ENCODE peak calls at places on chromosomes 13 and 19, in ten cellular contexts. K is heart right ventricle, Z is heart left ventricle, C is stomach, D is cardiac muscle cell, U is GM23338, B is lung, H is upper lobe of right lung, S is body of pancreas, X is OCI-LY7. R is an unnamed sample. For H3K4me1, the result is how much of the 10 kb centered on the place peaks cover.

GRCh38 chr13:113639661-113640262 is 18.2 kb downstream of the ATP4B start:
- DNase-seq in D (no peak), H (peak), B (no peak), X (no peak), C (peak), U (no peak), Z (peak), K (peak), S (peak), R (no peak)

GRCh38 chr13:64074989-64075474 is 2659.4 kb upstream of the PCDH20 start:
- DNase-seq in B (no peak), D (no peak), X (no peak), C (peak), H (no peak), K (no peak), S (no peak), U (no peak), Z (no peak), R (no peak)

GRCh38 chr13:73938375-73939070 is 195.7 kb downstream of the KLF12 start:
- DNase-seq in H (no peak), X (no peak), B (no peak), U (no peak), K (no peak), C (no peak), D (no peak), Z (no peak), S (no peak), R (no peak)

GRCh38 chr13:22178878-22179277 is 508.0 kb downstream of the FGF9 start:
- DNase-seq in S (no peak), U (no peak), H (no peak), D (no peak), Z (no peak), C (no peak), X (no peak), B (no peak), K (no peak), R (no peak)

GRCh38 chr19:15285896-15286591 is 46.3 kb downstream of the BRD4 start:
- DNase-seq in K (no peak), D (no peak), B (no peak), H (no peak), Z (no peak), S (no peak), U (peak), C (no peak), X (peak), R (no peak)

GRCh38 chr13:27952931-27953670 is 16.0 kb downstream of the CDX2 start:
- DNase-seq in Z (no peak), H (no peak), X (no peak), C (peak), B (no peak), S (peak), D (no peak), U (no peak), K (no peak), R (peak)

GRCh38 chr19:23002690-23003422 is at the start of gene ZNF728:
- DNase-seq in C (no peak), H (peak), Z (peak), D (no peak), B (peak), K (peak), U (no peak), S (peak), X (no peak), R (peak)

GRCh38 chr13:34156841-34157365 is 339.0 kb downstream of the RFC3 start:
- DNase-seq in U (no peak), X (no peak), B (peak), H (peak), K (peak), Z (peak), C (peak), S (peak), D (no peak), R (peak)

GRCh38 chr13:38415233-38415632 is 65.6 kb downstream of the UFM1 start:
- DNase-seq in U (no peak), H (no peak), B (no peak), D (peak), X (peak), Z (peak), S (no peak), K (peak), C (no peak), R (no peak)

GRCh38 chr19:35643255-35644205 is 2.0 kb downstream of the ETV2 start:
- DNase-seq in S (peak), D (peak), X (peak), H (peak), U (peak), Z (peak), C (peak), B (peak), K (peak), R (peak)

GRCh38 chr19:1131718-1132552 is 28.1 kb downstream of the GPX4 start:
- DNase-seq in D (peak), C (peak), K (peak), S (peak), Z (peak), X (peak), B (peak), U (peak), H (peak), R (peak)

GRCh38 chr13:47843005-47843404 is 158.1 kb downstream of the SUCLA2 start:
- DNase-seq in H (no peak), D (no peak), Z (no peak), X (no peak), U (no peak), B (no peak), C (no peak), S (no peak), K (no peak), R (no peak)

GRCh38 chr19:43743059-43743458 is 11.7 kb downstream of the SMG9 start:
- DNase-seq in K (no peak), X (no peak), C (no peak), H (no peak), Z (no peak), U (no peak), D (no peak), B (no peak), S (no peak), R (no peak)

GRCh38 chr19:2426661-2427322 is 594 bp downstream of the TIMM13 start:
- DNase-seq in B (no peak), X (peak), S (peak), U (peak), C (peak), Z (no peak), K (no peak), H (peak), D (peak), R (peak)

GRCh38 chr19:54435551-54436016 is 13.4 kb upstream of the LENG8 start:
- DNase-seq in S (no peak), U (peak), D (no peak), Z (no peak), H (no peak), K (no peak), X (no peak), C (no peak), B (no peak), R (no peak)

GRCh38 chr19:45780146-45780447 is 2.2 kb downstream of the DMPK start:
- DNase-seq in X (no peak), B (no peak), C (no peak), D (no peak), Z (no peak), S (peak), H (no peak), K (no peak), U (no peak), R (no peak)

GRCh38 chr13:61286148-61286745 is 129.4 kb downstream of the PCDH20 start:
- DNase-seq in H (no peak), B (no peak), U (peak), C (peak), K (no peak), X (peak), Z (no peak), D (peak), S (no peak), R (peak)

GRCh38 chr19:35718345-35719041 is 690 bp downstream of the KMT2B start:
- DNase-seq in B (peak), X (peak), Z (peak), D (peak), C (peak), U (peak), S (peak), H (peak), K (peak), R (peak)

GRCh38 chr13:80362488-80362887 is 21.6 kb upstream of the SPRY2 start:
- DNase-seq in X (no peak), B (no peak), H (no peak), C (no peak), D (no peak), S (no peak), K (no peak), Z (no peak), U (no peak), R (no peak)

GRCh38 chr13:80363890-80364503 is 23.1 kb upstream of the SPRY2 start:
- DNase-seq in Z (no peak), C (no peak), B (no peak), X (peak), K (no peak), U (peak), D (no peak), S (no peak), H (no peak), R (no peak)

GRCh38 chr13:80360298-80360827 is 19.4 kb upstream of the SPRY2 start:
- DNase-seq in D (no peak), K (no peak), S (no peak), H (no peak), Z (no peak), X (no peak), B (no peak), U (no peak), C (no peak), R (no peak)

GRCh38 chr13:80361298-80361697 is 20.4 kb upstream of the SPRY2 start:
- DNase-seq in U (no peak), X (no peak), S (no peak), Z (no peak), C (no peak), K (no peak), D (no peak), H (no peak), B (no peak), R (no peak)

GRCh38 chr13:80361883-80362327 is 21.0 kb upstream of the SPRY2 start:
- DNase-seq in D (peak), U (peak), Z (no peak), B (no peak), X (peak), S (no peak), C (no peak), H (no peak), K (no peak), R (no peak)
- TF ChIP-seq CTCF in D (no peak), U (peak), Z (no peak), B (no peak), X (peak), S (no peak), C (no peak), H (no peak), K (no peak), R (no peak)

DNA sequence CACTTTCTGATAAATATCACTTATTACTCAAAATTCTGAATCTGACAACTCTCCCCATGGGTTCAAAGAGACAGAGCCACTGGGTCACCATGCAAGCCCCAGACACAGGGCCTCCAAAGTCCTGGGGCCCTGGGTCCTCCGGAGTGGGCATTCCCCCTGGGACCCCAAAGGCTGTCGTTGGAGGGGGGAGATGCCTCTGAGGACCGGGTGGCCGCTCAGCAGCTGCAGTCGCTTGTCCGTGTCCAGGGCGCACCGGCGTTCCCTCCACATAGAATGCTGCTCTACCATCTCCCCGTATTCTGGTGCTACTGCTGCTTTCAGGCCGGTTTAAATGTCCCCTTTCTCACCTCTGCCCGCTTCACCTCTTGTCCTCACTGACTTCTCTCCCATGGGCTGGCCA is 246.1 kb downstream of the TEX29 start:
- DNase-seq in Z (no peak), H (no peak), C (no peak), K (no peak), S (no peak), U (no peak), B (no peak), D (no peak), X (no peak), R (no peak)
- H3K4me1 ChIP-seq in Z (under half), H (under half), C (under half), K (under half), S (under half), U (under half), B (under half), D (under half), X (under half), R (under half)

DNA sequence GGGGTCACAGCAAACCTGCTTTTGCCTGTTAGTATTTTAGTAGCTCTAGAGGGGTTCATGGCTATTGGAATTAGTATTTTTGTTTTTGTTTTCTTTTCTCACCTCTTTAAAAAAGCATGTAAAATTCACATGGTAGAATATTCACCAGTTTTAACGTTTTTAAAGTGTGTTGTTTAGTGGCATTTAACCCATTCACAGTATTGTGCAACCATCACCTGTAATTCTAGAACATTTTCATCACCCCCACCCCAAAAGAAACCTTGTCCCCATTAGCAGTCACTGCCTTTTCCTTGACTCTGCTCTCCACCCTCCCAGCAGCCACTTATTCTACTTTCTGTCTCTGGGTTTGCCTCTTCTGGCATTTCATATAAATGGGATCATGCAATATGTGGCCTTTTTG is 39.8 kb downstream of the GATAD2A start:
- DNase-seq in D (no peak), Z (no peak), S (no peak), X (no peak), H (no peak), B (no peak), K (no peak), C (no peak), U (no peak), R (no peak)
- TF ChIP-seq CTCF in D (no peak), Z (no peak), S (no peak), X (no peak), H (no peak), B (no peak), K (no peak), C (no peak), U (no peak), R (no peak)

GRCh38 chr19:42282810-42283247 is 13.8 kb downstream of the CIC start:
- DNase-seq in B (no peak), H (no peak), S (no peak), D (no peak), Z (no peak), U (no peak), K (no peak), X (no peak), C (no peak), R (no peak)

GRCh38 chr19:42280761-42281174 is 11.7 kb downstream of the CIC start:
- DNase-seq in S (no peak), K (peak), U (no peak), C (no peak), Z (peak), X (no peak), H (no peak), B (peak), D (peak), R (no peak)

GRCh38 chr19:42281175-42282035 is 12.4 kb downstream of the CIC start:
- DNase-seq in B (peak), X (peak), Z (peak), D (peak), H (no peak), U (peak), C (no peak), S (peak), K (peak), R (peak)

GRCh38 chr19:42283248-42284065 is 14.4 kb downstream of the CIC start:
- DNase-seq in K (peak), D (peak), U (peak), Z (peak), C (peak), S (peak), X (peak), H (peak), B (peak), R (peak)

GRCh38 chr19:42282036-42282762 is 13.1 kb downstream of the CIC start:
- DNase-seq in B (no peak), Z (no peak), H (no peak), S (peak), U (no peak), C (no peak), K (peak), X (peak), D (no peak), R (no peak)
- H3K4me1 ChIP-seq in B (under half), Z (half or more), H (half or more), S (half or more), U (under half), C (half or more), K (half or more), X (half or more), D (half or more), R (half or more)

R was measured in mucosa of descending colon.